ENCODE peak calls at places on chromosomes 1 and 21, in eight cellular contexts. G is tibial artery; B is HAP-1; S is H1; J is heart left ventricle; W is adipocyte; H is CD8-positive, alpha-beta memory T cell; Z is lower lobe of right lung. I is an unnamed sample. For H3K36me3, the result is how much of the 10 kb centered on the place peaks cover.

GRCh38 chr1:2526824-2527552 is 592 bp upstream of the PANK4 start:
- DNase-seq in B (no peak), J (peak), W (peak), G (peak), H (no peak), S (no peak), Z (no peak), I (no peak)

GRCh38 chr1:212785871-212786270 is 5.7 kb downstream of the NSL1 start:
- DNase-seq in Z (no peak), G (no peak), S (no peak), J (no peak), H (no peak), W (no peak), B (no peak), I (no peak)

GRCh38 chr1:182889997-182890396 is 50.9 kb downstream of the DHX9 start:
- DNase-seq in G (no peak), J (no peak), Z (no peak), W (no peak), H (peak), B (no peak), S (no peak), I (no peak)

GRCh38 chr1:2300851-2301606 is 72.9 kb downstream of the SKI start:
- DNase-seq in G (peak), J (peak), H (peak), Z (peak), B (no peak), S (no peak), W (no peak), I (no peak)

GRCh38 chr1:174039069-174039468 is 16.9 kb upstream of the RC3H1 start:
- DNase-seq in B (no peak), G (no peak), S (no peak), Z (no peak), H (no peak), W (peak), J (no peak), I (no peak)

GRCh38 chr1:207978441-207978840 is 67.5 kb upstream of the CD34 start:
- DNase-seq in W (no peak), B (no peak), J (no peak), S (no peak), G (no peak), H (no peak), Z (no peak), I (no peak)

GRCh38 chr1:110554871-110555801 is 36.2 kb upstream of the KCNA10 start:
- DNase-seq in J (peak), Z (peak), S (peak), W (peak), G (peak), B (peak), H (peak), I (peak)

GRCh38 chr1:36846366-36846765 is 187.9 kb downstream of the GRIK3 start:
- DNase-seq in Z (no peak), H (no peak), B (no peak), S (no peak), G (no peak), J (no peak), W (no peak), I (no peak)

GRCh38 chr1:152743371-152744145 is 14.3 kb upstream of the KPRP start:
- DNase-seq in W (no peak), B (no peak), S (no peak), G (no peak), J (no peak), Z (no peak), H (no peak), I (no peak)

GRCh38 chr1:108503062-108503740 is 53.1 kb downstream of the NBPF6 start:
- DNase-seq in J (no peak), H (no peak), G (no peak), B (no peak), Z (no peak), S (no peak), W (peak), I (peak)

GRCh38 chr1:113834716-113835115 is 22.4 kb upstream of the RSBN1 start:
- DNase-seq in B (no peak), S (no peak), G (no peak), W (no peak), H (no peak), Z (no peak), J (no peak), I (no peak)

GRCh38 chr1:113835686-113836290 is 23.5 kb upstream of the RSBN1 start:
- DNase-seq in B (peak), J (no peak), G (no peak), W (peak), Z (no peak), S (no peak), H (peak), I (peak)

GRCh38 chr1:113836534-113836933 is 24.3 kb upstream of the RSBN1 start:
- DNase-seq in G (no peak), W (no peak), J (no peak), B (no peak), Z (no peak), S (no peak), H (no peak), I (no peak)
- H3K36me3 ChIP-seq in G (under half), W (under half), J (under half), B (under half), Z (under half), S (under half), H (under half), I (under half)

DNA sequence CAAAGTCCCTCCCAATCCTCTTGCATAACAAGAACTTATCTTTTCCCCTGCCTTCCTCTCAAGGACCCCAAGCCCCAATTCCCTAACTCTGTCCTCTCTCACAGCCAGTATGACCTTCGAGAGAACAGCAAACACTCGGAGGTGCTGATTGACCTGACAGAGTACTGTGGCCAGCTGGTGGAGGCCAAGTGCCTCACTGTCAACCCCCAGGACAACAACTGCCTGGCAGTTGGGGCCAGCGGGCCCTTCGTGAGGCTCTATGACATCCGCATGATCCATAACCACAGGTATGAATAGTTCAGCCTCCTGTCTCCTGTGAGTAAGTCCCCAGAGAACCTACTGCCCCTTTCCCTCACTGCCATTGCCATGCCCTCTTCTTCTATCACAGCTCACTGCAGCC is 29.9 kb upstream of the TMEM222 start:
- DNase-seq in W (no peak), G (no peak), Z (peak), H (no peak), J (no peak), S (no peak), B (no peak), I (no peak)
- H3K36me3 ChIP-seq in W (under half), G (under half), Z (half or more), H (under half), J (half or more), S (under half), B (under half), I (under half)

DNA sequence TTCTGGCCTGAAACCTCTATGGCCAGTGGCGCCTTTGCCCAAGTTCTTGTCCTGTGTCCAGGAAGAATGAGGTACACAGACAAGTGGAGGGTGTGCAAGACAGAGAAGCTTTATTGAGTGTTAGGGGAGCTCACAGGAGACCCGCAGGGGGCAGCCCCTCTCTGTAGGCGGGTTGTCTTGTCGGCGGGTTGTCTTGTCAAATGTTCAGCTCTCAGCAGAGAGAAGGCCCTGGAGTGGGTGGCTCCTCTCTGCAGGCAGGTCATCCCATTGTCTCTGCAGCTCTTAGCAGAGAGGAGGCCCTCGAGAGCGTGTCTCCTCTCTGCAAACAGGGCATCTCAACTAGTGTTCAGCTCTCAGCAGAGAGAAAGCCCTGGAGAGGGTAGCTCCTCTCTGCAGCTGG is 10.9 kb downstream of the COL6A2 start:
- DNase-seq in W (no peak), Z (no peak), B (no peak), S (no peak), H (no peak), G (no peak), J (no peak), I (no peak)
- H3K36me3 ChIP-seq in W (half or more), Z (under half), B (under half), S (under half), H (under half), G (under half), J (under half), I (under half)

GRCh38 chr1:16374266-16374665 is 7.2 kb downstream of the SZRD1 start:
- DNase-seq in B (no peak), G (no peak), H (no peak), W (no peak), J (no peak), Z (no peak), S (no peak), I (no peak)
- H3K36me3 ChIP-seq in B (under half), G (under half), H (under half), W (under half), J (under half), Z (under half), S (under half), I (under half)

DNA sequence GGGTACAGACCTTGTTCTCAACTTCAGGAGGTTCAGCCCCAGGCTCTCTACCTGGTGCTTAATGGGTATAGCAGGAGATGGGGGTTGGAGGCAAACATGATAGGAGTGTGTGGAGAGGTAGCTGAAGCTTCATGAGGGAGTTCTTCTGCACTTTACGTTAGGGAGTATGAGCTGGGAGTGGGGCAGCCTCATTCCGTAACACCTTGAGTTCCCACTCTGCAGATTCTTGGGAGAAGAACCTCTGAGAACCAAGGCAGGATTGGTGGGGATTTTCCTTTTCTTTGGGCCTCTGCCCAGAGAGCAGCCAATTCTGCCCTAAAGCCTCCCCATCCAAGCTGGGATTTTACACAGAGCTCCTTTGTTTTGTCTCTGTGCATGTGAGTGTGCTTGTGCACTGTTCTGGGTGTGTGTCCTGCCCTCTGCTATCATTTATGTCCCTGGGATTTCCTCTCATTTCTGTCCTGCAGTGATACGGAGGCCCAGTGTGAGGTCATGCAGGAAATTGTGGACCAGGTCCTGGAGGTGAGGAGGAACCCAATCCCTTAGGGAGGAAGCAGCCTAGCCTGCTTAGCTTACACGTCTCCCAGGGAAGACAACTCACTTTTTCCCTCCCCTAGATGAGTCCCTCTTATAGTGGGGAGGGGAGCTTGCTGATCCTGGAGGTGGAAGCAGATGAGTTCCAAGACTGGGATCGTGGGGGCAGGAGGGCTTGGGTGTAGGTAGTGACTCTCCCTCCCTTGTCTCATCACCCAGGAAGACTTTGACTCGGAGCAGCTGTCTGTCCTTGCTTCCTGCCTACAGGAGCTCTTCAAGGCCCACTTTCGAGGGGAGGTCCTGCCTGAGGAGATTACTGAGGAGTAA is 11.6 kb upstream of the SLC27A3 start:
- DNase-seq in G (no peak), H (no peak), J (no peak), W (no peak), S (no peak), Z (no peak), B (no peak), I (no peak)
- H3K36me3 ChIP-seq in G (half or more), H (under half), J (half or more), W (half or more), S (half or more), Z (half or more), B (half or more), I (under half)